ENCODE peak calls at places on chromosome 12, in four cellular contexts. N is mesendoderm, U is H9, Q is H1. V is an unnamed sample.
A peak's percentile ranks its signal among the peaks of the same experiment; 100 is the strongest.

GRCh38 chr12:50928392-50928791 is 24.0 kb upstream of the HIGD1C start:
- DNase-seq in Q (no peak), N (no peak), U (no peak), V (no peak)

GRCh38 chr12:63362801-63363200 is 211.8 kb upstream of the AVPR1A start:
- DNase-seq in N (no peak), U (no peak), Q (no peak), V (no peak)

GRCh38 chr12:81492131-81492720 is 266.9 kb downstream of the PPFIA2 start:
- DNase-seq in U (no peak), N (peak; percentile 39), Q (no peak), V (no peak)

GRCh38 chr12:107558141-107558815 is 127.3 kb upstream of the PWP1 start:
- DNase-seq in N (no peak), U (peak; percentile 13), Q (no peak), V (no peak)

GRCh38 chr12:67449591-67450052 is 180.5 kb downstream of the CAND1 start:
- DNase-seq in U (no peak), Q (no peak), N (no peak), V (no peak)

GRCh38 chr12:103768467-103769123 is 72.4 kb downstream of the NT5DC3 start:
- DNase-seq in N (peak; percentile 62), U (peak; percentile 50), Q (no peak), V (no peak)

GRCh38 chr12:46699986-46700385 is 125.8 kb downstream of the SLC38A4 start:
- DNase-seq in N (no peak), U (no peak), Q (no peak), V (no peak)

GRCh38 chr12:53696655-53697321 is 20.9 kb upstream of the ATP5MC2 start:
- DNase-seq in U (no peak), Q (no peak), N (no peak), V (no peak)

GRCh38 chr12:94025730-94026129 is 122.6 kb upstream of the PLXNC1 start:
- DNase-seq in N (no peak), Q (no peak), U (no peak), V (no peak)

GRCh38 chr12:79690156-79690605 is 583 bp downstream of the PAWR start:
- DNase-seq in N (no peak), Q (no peak), U (no peak), V (peak; percentile 20)

GRCh38 chr12:124461241-124461673 is 106.2 kb downstream of the NCOR2 start:
- DNase-seq in U (no peak), N (no peak), Q (no peak), V (no peak)

GRCh38 chr12:34401659-34402227 is 379.4 kb downstream of the ALG10 start:
- DNase-seq in Q (no peak), U (no peak), N (no peak), V (no peak)

GRCh38 chr12:124297856-124298255 is 3.0 kb downstream of the RFLNA start:
- DNase-seq in Q (no peak), U (no peak), N (no peak), V (no peak)

GRCh38 chr12:104011265-104011664 is 38.7 kb downstream of the GLT8D2 start:
- DNase-seq in U (no peak), Q (no peak), N (no peak), V (peak; percentile 96)

GRCh38 chr12:121711925-121712461 is 559 bp upstream of the TMEM120B start:
- DNase-seq in U (no peak), Q (no peak), N (peak; percentile 72), V (no peak)

GRCh38 chr12:47095446-47096236 is 15.9 kb upstream of the AMIGO2 start:
- DNase-seq in U (no peak), N (no peak), Q (no peak), V (peak; percentile 95)

GRCh38 chr12:23204933-23205778 is 580.2 kb downstream of the ETNK1 start:
- DNase-seq in N (peak; percentile 69), Q (no peak), U (no peak), V (peak; percentile 67)

GRCh38 chr12:56151672-56152131 is 685 bp upstream of the MYL6B start:
- DNase-seq in N (peak; percentile 84), Q (no peak), U (peak; percentile 83), V (no peak)

GRCh38 chr12:8054821-8055220 is 11.3 kb downstream of the C3AR1 start:
- DNase-seq in N (no peak), Q (no peak), U (no peak), V (no peak)

GRCh38 chr12:8050600-8051250 is 15.4 kb downstream of the C3AR1 start:
- DNase-seq in Q (no peak), N (no peak), U (no peak), V (no peak)

GRCh38 chr12:8057291-8057690 is 8.9 kb downstream of the C3AR1 start:
- DNase-seq in U (no peak), Q (no peak), N (no peak), V (no peak)

GRCh38 chr12:8048906-8049305 is 16.4 kb downstream of the FOXJ2 start:
- DNase-seq in Q (no peak), U (no peak), N (no peak), V (no peak)

DNA sequence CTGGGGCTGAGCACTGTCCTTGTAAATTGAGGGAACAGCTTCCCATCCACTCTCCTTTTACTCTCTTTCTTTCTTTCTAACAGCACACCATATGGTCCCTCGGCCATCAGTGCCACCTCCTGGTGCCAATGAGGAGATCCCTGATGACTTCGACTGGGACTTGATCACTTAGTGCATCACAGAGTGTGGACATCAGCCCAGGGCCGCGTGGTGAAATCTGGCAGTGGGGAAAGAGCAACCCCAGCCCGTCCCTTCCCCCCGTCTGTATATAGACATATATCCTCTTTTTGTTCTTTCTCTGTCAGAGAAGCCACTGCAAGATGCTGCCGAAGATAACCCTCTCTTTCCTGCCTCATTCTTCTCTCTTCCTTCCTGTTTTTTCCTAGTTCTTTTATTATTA is 13.5 kb downstream of the C3AR1 start:
- DNase-seq in U (no peak), Q (no peak), N (no peak), V (no peak)
- H3K4ac ChIP-seq in U (no peak overlapping the region), Q (no peak overlapping the region), N (no peak overlapping the region), V (no peak overlapping the region)

DNA sequence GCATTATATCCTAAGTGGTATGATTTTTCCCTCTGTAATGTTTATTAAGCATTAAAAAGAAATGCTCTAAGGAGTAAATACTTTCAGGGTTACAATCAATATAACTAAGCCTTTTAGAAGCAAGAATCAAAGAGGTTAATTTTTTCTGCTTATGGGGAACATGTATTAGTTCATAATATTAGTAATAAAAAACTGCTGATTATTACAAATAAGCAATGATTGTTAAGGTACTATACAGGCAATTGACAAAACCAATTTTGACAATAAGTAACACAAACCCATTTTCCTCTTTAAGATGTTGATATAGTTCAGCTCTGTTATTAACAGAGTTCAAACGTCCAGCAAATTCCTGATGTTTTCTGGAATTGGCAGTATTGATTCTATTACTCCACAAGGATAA is 31.8 kb downstream of the INTS13 start:
- DNase-seq in Q (no peak), U (no peak), N (no peak), V (no peak)
- H4K5ac ChIP-seq in Q (no peak overlapping the region), U (no peak overlapping the region), N (no peak overlapping the region), V (no peak overlapping the region)

DNA sequence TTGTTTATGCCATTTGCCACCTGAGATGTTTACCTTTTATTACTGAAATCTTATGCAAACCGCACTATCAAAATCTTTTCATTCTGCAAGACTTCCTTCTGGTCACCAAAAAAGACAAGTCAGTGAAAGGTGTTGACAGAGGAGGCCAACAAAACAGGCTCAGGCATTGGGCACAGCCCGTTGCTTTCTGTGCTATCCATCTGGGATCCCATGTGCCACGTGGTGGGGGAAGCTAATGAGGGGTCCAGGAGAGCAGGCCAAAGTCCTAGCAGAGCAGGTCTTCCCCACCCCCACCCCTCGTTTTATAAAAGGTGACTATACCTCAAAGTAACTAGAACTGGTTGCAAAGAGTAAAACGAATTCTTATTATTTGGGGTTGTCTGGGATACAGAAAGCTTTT is 1.2 kb downstream of the ALDH1L2 start:
- DNase-seq in N (no peak), Q (no peak), U (no peak), V (no peak)
- H3K4ac ChIP-seq in N (no peak overlapping the region), Q (no peak overlapping the region), U (no peak overlapping the region), V (peak overlapping the region; percentile 98)

GRCh38 chr12:109467978-109468676 is 9.0 kb downstream of the KCTD10 start:
- DNase-seq in N (peak; percentile 26), Q (no peak), U (no peak), V (no peak)
- H4K5ac ChIP-seq in N (no peak overlapping the region), Q (no peak overlapping the region), U (no peak overlapping the region), V (no peak overlapping the region)

DNA sequence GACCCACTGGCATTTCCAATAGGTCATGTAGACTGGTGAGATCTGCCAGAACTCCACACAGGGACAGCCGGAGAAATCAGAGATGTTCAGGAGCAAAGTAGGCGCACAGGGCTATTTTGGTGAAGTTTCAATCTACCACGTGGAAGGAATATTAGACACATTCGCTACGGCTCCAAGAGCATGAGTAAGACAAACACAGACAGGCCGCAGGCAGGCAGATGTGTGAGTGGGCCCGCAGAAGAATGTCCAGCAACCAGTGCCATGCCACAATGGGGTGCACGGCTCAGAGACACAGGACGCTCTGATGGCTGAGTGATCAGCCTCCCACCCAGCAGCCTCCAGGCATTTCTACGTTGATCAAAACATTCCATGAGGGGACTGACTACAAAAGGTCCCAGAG is 10.4 kb downstream of the SLC15A4 start:
- DNase-seq in Q (no peak), N (no peak), U (no peak), V (no peak)
- H3K4ac ChIP-seq in Q (no peak overlapping the region), N (no peak overlapping the region), U (no peak overlapping the region), V (no peak overlapping the region)